ENCODE peak calls at places on chromosomes 13 and 19, in nine cellular contexts. M is fibroblast of pulmonary artery, X is neural progenitor cell, Z is cardiac muscle cell, B is AG09319, O is sigmoid colon, S is tibial artery, N is tibial nerve, G is heart left ventricle. W is an unnamed sample.

GRCh38 chr19:41328818-41329220 is 18.8 kb downstream of the CCDC97 start:
- DNase-seq in M (no peak), X (no peak), Z (no peak), B (no peak), O (no peak), S (peak; percentile 37), N (no peak), G (no peak), W (no peak)

GRCh38 chr19:28486934-28487333 is 726.0 kb downstream of the UQCRFS1 start:
- DNase-seq in M (no peak), X (no peak), Z (no peak), B (no peak), O (no peak), S (no peak), N (no peak), G (no peak), W (no peak)

GRCh38 chr13:102580552-102581169 is 16.1 kb upstream of the TPP2 start:
- DNase-seq in M (peak; percentile 87), X (peak; percentile 73), Z (peak; percentile 81), B (no peak), O (no peak), S (no peak), N (peak; percentile 72), G (no peak), W (no peak)

GRCh38 chr13:40438022-40438692 is 228.3 kb downstream of the FOXO1 start:
- DNase-seq in M (no peak), X (no peak), Z (no peak), B (no peak), O (no peak), S (no peak), N (no peak), G (no peak), W (no peak)

GRCh38 chr19:43997631-43998290 is 5.0 kb upstream of the ZNF230 start:
- DNase-seq in M (peak; percentile 18), X (no peak), Z (peak; percentile 31), B (no peak), O (no peak), S (no peak), N (no peak), G (peak; percentile 39), W (no peak)

GRCh38 chr13:80341771-80342271 is 895 bp upstream of the SPRY2 start:
- DNase-seq in M (peak; percentile 71), X (peak; percentile 89), Z (peak; percentile 68), B (no peak), O (peak; percentile 79), S (peak; percentile 35), N (peak; percentile 43), G (peak; percentile 69), W (no peak)

GRCh38 chr13:75803982-75804381 is 167.9 kb downstream of the LMO7 start:
- DNase-seq in M (no peak), X (no peak), Z (peak; percentile 9), B (no peak), O (no peak), S (no peak), N (no peak), G (no peak), W (no peak)

GRCh38 chr13:68440874-68441273 is 1210.7 kb upstream of the PCDH9 start:
- DNase-seq in M (no peak), X (no peak), Z (no peak), B (no peak), O (no peak), S (no peak), N (no peak), G (no peak), W (no peak)

GRCh38 chr13:113126265-113127150 is 3.9 kb downstream of the F10 start:
- DNase-seq in M (no peak), X (no peak), Z (no peak), B (no peak), O (no peak), S (no peak), N (no peak), G (no peak), W (no peak)

GRCh38 chr13:99355267-99356215 is 48.3 kb upstream of the GPR183 start:
- DNase-seq in M (no peak), X (no peak), Z (no peak), B (no peak), O (no peak), S (no peak), N (no peak), G (no peak), W (no peak)

GRCh38 chr19:32361574-32362317 is 16.3 kb downstream of the ZNF507 start:
- DNase-seq in M (no peak), X (no peak), Z (no peak), B (no peak), O (no peak), S (no peak), N (no peak), G (no peak), W (no peak)

GRCh38 chr19:30419581-30420180 is 47.5 kb downstream of the ZNF536 start:
- DNase-seq in M (no peak), X (no peak), Z (no peak), B (no peak), O (no peak), S (no peak), N (no peak), G (no peak), W (no peak)

GRCh38 chr19:6074709-6075403 is 35.4 kb downstream of the RFX2 start:
- DNase-seq in M (no peak), X (no peak), Z (no peak), B (no peak), O (no peak), S (no peak), N (no peak), G (no peak), W (no peak)

GRCh38 chr13:66489586-66489985 is 740.5 kb downstream of the PCDH9 start:
- DNase-seq in M (no peak), X (no peak), Z (no peak), B (no peak), O (no peak), S (no peak), N (no peak), G (no peak), W (no peak)

GRCh38 chr19:58572818-58573657 is at the start of gene MZF1:
- DNase-seq in M (peak; percentile 100), X (peak; percentile 100), Z (peak; percentile 100), B (peak; percentile 100), O (peak; percentile 100), S (peak; percentile 100), N (peak; percentile 100), G (peak; percentile 100), W (peak; percentile 100)
- TF ChIP-seq CTCF in M (no peak), X (peak; percentile 40), Z (no peak), B (peak; percentile 5), O (no peak), S (no peak), N (peak; percentile 73), G (no peak), W (no peak)

GRCh38 chr13:53200498-53201453 is 172.2 kb downstream of the OLFM4 start:
- DNase-seq in M (peak; percentile 15), X (peak; percentile 96), Z (peak; percentile 58), B (no peak), O (peak; percentile 65), S (no peak), N (peak; percentile 33), G (peak; percentile 29), W (no peak)

GRCh38 chr13:53200075-53200474 is 171.5 kb downstream of the OLFM4 start:
- DNase-seq in M (no peak), X (no peak), Z (no peak), B (no peak), O (no peak), S (no peak), N (no peak), G (no peak), W (no peak)

GRCh38 chr13:53198699-53199098 is 170.1 kb downstream of the OLFM4 start:
- DNase-seq in M (no peak), X (no peak), Z (no peak), B (no peak), O (no peak), S (no peak), N (no peak), G (no peak), W (no peak)

GRCh38 chr13:53204598-53204997 is 176.0 kb downstream of the OLFM4 start:
- DNase-seq in M (no peak), X (no peak), Z (no peak), B (no peak), O (no peak), S (no peak), N (no peak), G (no peak), W (no peak)

GRCh38 chr13:53201454-53202225 is 173.0 kb downstream of the OLFM4 start:
- DNase-seq in M (no peak), X (peak; percentile 77), Z (peak; percentile 7), B (no peak), O (no peak), S (no peak), N (no peak), G (no peak), W (no peak)
- TF ChIP-seq CTCF in M (no peak), X (peak; percentile 62), Z (peak; percentile 38), B (peak; percentile 17), O (no peak), S (no peak), N (no peak), G (no peak), W (no peak)

DNA sequence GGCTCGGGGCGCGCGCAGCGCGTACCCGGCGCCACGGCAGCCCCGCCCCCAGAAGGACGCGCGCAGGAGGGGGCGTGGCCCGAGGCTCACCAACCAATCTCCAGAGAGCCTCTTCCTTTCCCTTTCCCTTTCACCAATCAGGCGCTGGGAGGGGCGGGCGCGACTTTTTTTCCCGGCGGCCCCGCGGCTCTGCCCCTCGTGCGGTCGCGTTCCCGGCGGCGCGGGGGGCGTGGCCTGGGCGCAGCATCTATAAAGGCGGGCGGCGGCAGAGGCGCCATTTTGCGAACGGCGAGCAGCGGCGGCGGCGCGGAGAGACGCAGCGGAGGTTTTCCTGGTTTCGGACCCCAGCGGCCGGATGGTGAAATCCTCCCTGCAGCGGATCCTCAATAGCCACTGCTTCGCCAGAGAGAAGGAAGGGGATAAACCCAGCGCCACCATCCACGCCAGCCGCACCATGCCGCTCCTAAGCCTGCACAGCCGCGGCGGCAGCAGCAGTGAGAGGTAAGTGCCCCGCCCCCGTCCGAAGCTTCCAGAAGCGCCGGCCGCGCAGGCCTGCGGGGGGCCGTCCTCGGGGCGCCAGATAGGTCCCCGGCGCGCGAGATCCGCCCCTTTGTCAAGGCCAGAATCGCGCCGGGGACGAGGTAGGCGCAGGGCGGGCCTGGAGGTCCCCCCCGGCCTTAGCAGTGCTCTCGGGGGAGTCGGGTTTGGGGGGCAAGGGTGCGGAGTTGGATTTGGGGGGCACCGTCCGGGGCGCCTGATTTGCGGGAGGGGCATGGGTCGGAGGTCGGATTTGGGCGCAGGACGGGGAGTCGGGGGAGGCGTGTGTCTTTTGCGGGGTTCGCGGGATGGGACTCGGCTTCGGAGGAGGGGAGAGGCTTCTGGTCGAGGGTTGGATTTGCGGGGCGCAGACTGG is 12.5 kb downstream of the PEAK3 start:
- DNase-seq in M (peak; percentile 97), X (peak; percentile 98), Z (peak; percentile 98), B (peak; percentile 93), O (peak; percentile 99), S (peak; percentile 97), N (peak; percentile 92), G (peak; percentile 98), W (peak; percentile 80)
- TF ChIP-seq CTCF in M (no peak), X (no peak), Z (no peak), B (no peak), O (peak; percentile 5), S (no peak), N (peak; percentile 88), G (no peak), W (no peak)

DNA sequence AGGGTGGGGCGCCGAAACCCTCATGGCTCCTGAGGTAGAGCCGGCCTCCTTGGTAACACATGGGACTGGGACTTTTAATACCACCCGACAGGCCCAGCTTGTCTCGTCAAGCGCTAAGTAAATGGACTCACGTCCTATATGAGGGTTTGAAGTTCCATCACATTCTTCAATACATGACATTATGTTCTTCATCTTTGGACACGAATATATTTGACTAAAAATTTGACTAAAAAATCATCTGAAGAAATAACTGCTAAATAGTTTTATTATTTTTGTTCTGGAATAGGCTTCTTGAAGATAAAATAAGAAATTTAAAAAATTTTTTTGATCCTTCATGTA is 335 bp upstream of the ZNF607 start:
- DNase-seq in M (no peak), X (no peak), Z (no peak), B (no peak), O (no peak), S (no peak), N (no peak), G (no peak), W (no peak)
- TF ChIP-seq CTCF in M (no peak), X (peak; percentile 18), Z (no peak), B (no peak), O (no peak), S (no peak), N (no peak), G (no peak), W (no peak)

W was measured in HFF-Myc.